ENCODE peak calls at places on chromosomes 4 and X, in seven cellular contexts. I is effector memory CD4-positive, alpha-beta T cell; B is GM23248; Q is heart left ventricle; Z is substantia nigra; W is lower lobe of right lung; J is iPS DF 6.9. M is an unnamed sample.

GRCh38 chrX:17496407-17496806 is 121.4 kb downstream of the NHS start:
- DNase-seq in W (no peak), Q (no peak), Z (no peak), B (no peak), J (no peak), I (no peak), M (no peak)

GRCh38 chr4:42280327-42281095 is 116.8 kb upstream of the SHISA3 start:
- DNase-seq in I (no peak), W (no peak), Q (no peak), J (no peak), B (peak), Z (no peak), M (no peak)

GRCh38 chr4:140893939-140894338 is 137.8 kb upstream of the TBC1D9 start:
- DNase-seq in Z (no peak), Q (no peak), I (no peak), B (peak), J (no peak), W (no peak), M (no peak)

GRCh38 chr4:53019485-53020382 is 157.6 kb downstream of the RASL11B start:
- DNase-seq in W (no peak), Q (no peak), I (no peak), J (no peak), B (peak), Z (no peak), M (no peak)

GRCh38 chr4:27789768-27790167 is 929.1 kb downstream of the STIM2 start:
- DNase-seq in I (no peak), W (no peak), B (peak), J (no peak), Z (no peak), Q (no peak), M (no peak)

GRCh38 chr4:83112678-83113428 is 1.7 kb downstream of the PLAC8 start:
- DNase-seq in W (no peak), J (no peak), Q (no peak), I (no peak), B (peak), Z (no peak), M (no peak)

GRCh38 chrX:153736871-153737441 is 12.3 kb downstream of the ABCD1 start:
- DNase-seq in Q (no peak), W (no peak), Z (no peak), B (no peak), I (no peak), J (no peak), M (no peak)

GRCh38 chrX:65532016-65532415 is 2.6 kb downstream of the LAS1L start:
- DNase-seq in I (no peak), B (no peak), Q (no peak), J (no peak), Z (no peak), W (no peak), M (no peak)

GRCh38 chrX:85108165-85108564 is 104.5 kb downstream of the APOOL start:
- DNase-seq in Z (no peak), Q (no peak), I (no peak), J (no peak), B (peak), W (no peak), M (no peak)

GRCh38 chr4:89724716-89725115 is 112.2 kb downstream of the SNCA start:
- DNase-seq in J (no peak), W (no peak), B (peak), Z (no peak), Q (no peak), I (no peak), M (no peak)

GRCh38 chr4:133152801-133153526 is 3.9 kb downstream of the PCDH10 start:
- DNase-seq in B (peak), J (no peak), Z (no peak), Q (no peak), I (no peak), W (no peak), M (peak)

GRCh38 chr4:181646864-181647263 is 596.3 kb upstream of the TENM3 start:
- DNase-seq in Q (no peak), Z (no peak), J (no peak), W (no peak), B (peak), I (no peak), M (no peak)

GRCh38 chrX:16839852-16840460 is 30.2 kb downstream of the RBBP7 start:
- DNase-seq in Q (no peak), B (peak), Z (no peak), I (no peak), W (no peak), J (no peak), M (peak)

DNA sequence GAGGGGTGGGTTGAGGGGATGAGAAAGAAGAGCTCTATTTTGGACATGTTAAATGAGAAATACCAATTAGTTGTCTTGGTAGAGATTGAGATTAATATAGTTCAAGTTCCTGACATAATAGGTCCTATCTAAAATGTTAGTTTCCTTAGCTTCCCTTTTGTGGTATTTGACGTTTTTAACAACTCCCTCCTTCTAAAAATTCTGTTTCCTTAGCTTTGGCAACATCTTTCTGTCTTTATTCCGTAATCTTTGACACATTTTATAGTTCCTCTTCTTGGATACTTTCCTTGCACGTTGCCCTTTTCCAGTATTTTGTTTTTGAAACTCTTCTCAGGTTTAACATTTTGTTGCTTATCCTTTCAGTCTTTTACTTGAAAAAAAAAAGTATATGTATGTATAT is 36.9 kb downstream of the LAMTOR3 start:
- DNase-seq in J (no peak), Z (no peak), W (no peak), I (no peak), B (no peak), Q (no peak), M (no peak)
- H3K27ac ChIP-seq in J (no peak), Z (no peak), W (peak), I (no peak), B (no peak), Q (no peak), M (no peak)

DNA sequence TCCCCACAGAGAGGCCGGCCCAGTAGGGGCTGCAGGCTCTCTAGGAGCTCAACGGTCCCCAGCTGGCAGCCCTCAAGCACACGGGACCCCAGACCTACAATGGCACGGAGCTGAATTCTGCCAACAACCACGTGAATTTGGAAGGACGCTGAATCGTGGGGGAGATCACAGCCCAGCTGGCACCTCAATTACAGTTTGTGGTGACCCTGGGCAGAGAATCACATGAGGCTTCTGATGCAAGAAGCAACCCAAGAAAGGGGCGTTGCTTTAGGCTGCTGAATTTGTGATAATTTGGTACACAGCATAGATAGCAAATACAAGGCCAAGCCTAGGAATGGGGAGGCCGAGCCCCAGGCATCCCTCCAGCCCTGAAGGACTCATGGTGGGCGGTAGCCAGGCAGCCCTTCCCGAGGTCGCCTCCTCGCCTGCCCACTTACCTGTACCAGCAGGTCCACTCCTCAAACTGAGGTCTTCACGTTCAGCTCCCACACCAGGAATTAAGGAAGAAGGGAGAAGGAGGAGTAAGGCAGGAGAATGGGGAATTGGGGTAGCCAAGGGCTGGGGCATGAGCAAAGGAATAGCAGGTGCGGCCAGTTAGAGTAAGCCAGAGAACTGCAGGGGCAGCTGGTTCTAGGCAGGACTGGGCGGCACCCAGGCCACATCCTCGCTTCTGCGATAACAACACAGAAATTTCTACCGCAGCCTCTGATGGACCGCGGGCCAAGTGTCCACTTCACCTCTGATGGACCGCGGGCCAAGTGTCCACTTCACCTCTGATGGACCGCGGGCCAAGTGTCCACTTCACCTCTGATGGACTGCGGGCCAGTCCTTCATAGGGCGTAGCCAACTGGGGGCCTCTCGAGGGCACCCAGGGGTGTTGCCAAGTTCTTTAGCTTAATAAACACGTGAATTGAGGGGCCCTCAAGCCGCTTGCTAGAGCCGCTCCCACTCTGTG is 23.4 kb upstream of the HTRA3 start:
- DNase-seq in B (no peak), J (no peak), W (peak), Z (no peak), I (no peak), Q (no peak), M (no peak)
- H3K27ac ChIP-seq in B (no peak), J (no peak), W (peak), Z (no peak), I (no peak), Q (no peak), M (no peak)

GRCh38 chrX:10397349-10397748 is 223.0 kb downstream of the MID1 start:
- DNase-seq in B (no peak), I (no peak), J (no peak), W (no peak), Z (no peak), Q (no peak), M (no peak)

GRCh38 chrX:10399152-10399741 is 221.1 kb downstream of the MID1 start:
- DNase-seq in Q (no peak), J (peak), W (no peak), I (no peak), B (no peak), Z (no peak), M (no peak)

GRCh38 chrX:10395643-10396042 is 224.7 kb downstream of the MID1 start:
- DNase-seq in I (no peak), B (no peak), W (no peak), Z (no peak), Q (no peak), J (no peak), M (no peak)

GRCh38 chrX:10401239-10401638 is 219.1 kb downstream of the MID1 start:
- DNase-seq in Z (no peak), W (no peak), J (no peak), Q (no peak), B (no peak), I (no peak), M (no peak)

DNA sequence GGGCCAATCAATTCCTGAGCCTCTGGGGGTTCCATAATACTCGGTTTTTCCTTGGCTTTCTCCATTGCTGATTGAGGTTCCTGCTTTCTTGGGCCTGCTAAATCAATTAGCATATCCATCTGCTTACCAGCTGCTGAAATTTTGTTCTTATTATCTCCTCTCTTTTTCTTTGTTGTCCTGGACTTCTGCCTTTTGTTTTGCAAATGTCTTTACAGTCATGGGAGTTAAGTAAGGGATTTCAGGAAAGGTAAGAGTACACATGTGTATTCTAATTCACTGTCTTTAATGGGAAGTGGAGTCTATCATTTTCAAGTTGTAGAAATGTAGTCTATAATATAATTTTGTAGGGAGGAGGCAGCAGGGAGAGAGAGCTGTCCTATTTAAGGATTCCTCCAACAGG is 222.1 kb downstream of the MID1 start:
- DNase-seq in I (no peak), Q (no peak), W (no peak), Z (no peak), B (no peak), J (no peak), M (no peak)
- H3K27ac ChIP-seq in I (no peak), Q (no peak), W (no peak), Z (no peak), B (no peak), J (no peak), M (no peak)

GRCh38 chr4:186900232-186900900 is 176.7 kb upstream of the FAT1 start:
- DNase-seq in J (no peak), B (peak), I (no peak), Z (no peak), W (no peak), Q (no peak), M (no peak)
- H3K27ac ChIP-seq in J (no peak), B (peak), I (no peak), Z (no peak), W (no peak), Q (no peak), M (no peak)